ENCODE peak calls at places on chromosomes 4 and X, in six cellular contexts. I, E, X, W, G and O are unnamed samples.

GRCh38 chrX:35244796-35245508 is 302.4 kb downstream of the FAM47B start:
- DNase-seq in I (no peak), X (no peak), E (no peak), G (no peak), W (no peak), O (no peak)

GRCh38 chrX:123975180-123975579 is 13.7 kb downstream of the STAG2 start:
- DNase-seq in X (no peak), W (peak), I (no peak), G (no peak), E (no peak), O (no peak)

GRCh38 chrX:134624046-134624430 is 34.2 kb downstream of the PLAC1 start:
- DNase-seq in I (no peak), W (no peak), E (no peak), G (no peak), X (no peak), O (no peak)

GRCh38 chrX:110404376-110404775 is 45.7 kb downstream of the RTL9 start:
- DNase-seq in G (no peak), W (no peak), I (no peak), E (no peak), X (no peak), O (no peak)

GRCh38 chr4:4541661-4542570 is at the start of gene STX18:
- DNase-seq in W (peak), E (peak), G (peak), X (peak), I (peak), O (peak)

GRCh38 chr4:176964116-176964691 is 171.5 kb upstream of the VEGFC start:
- DNase-seq in E (no peak), I (no peak), W (no peak), G (no peak), X (no peak), O (no peak)

GRCh38 chrX:39759526-39760224 is 338.1 kb downstream of the BCOR start:
- DNase-seq in I (peak), X (no peak), G (no peak), W (peak), E (peak), O (no peak)

GRCh38 chrX:13717697-13718483 is 16.5 kb downstream of the TRAPPC2 start:
- DNase-seq in W (peak), G (no peak), X (no peak), I (peak), E (no peak), O (no peak)

GRCh38 chrX:149962859-149963757 is 24.8 kb upstream of the EOLA2 start:
- DNase-seq in W (peak), G (no peak), E (peak), X (peak), I (peak), O (peak)

GRCh38 chr4:7714738-7715137 is 224.9 kb downstream of the AFAP1 start:
- DNase-seq in W (no peak), I (no peak), E (no peak), G (no peak), X (no peak), O (no peak)

GRCh38 chr4:91502365-91502764 is 801.4 kb upstream of the GRID2 start:
- DNase-seq in X (no peak), I (no peak), W (no peak), G (no peak), E (no peak), O (no peak)

GRCh38 chr4:79651516-79651915 is 243.5 kb upstream of the GK2 start:
- DNase-seq in E (no peak), G (no peak), X (no peak), I (no peak), W (no peak), O (no peak)

GRCh38 chr4:179595671-179596410 is 2153.6 kb upstream of the AGA start:
- DNase-seq in G (no peak), E (no peak), I (no peak), X (no peak), W (no peak), O (no peak)

GRCh38 chrX:135345328-135345645 is 36.0 kb downstream of the ETDC start:
- DNase-seq in I (peak), W (peak), G (no peak), X (no peak), E (peak), O (no peak)

GRCh38 chrX:13086076-13086475 is 41.7 kb upstream of the FAM9C start:
- DNase-seq in X (no peak), E (no peak), G (no peak), W (no peak), I (no peak), O (no peak)

GRCh38 chr4:3851211-3851610 is 85.0 kb downstream of the ADRA2C start:
- DNase-seq in X (no peak), I (no peak), W (peak), E (no peak), G (no peak), O (no peak)

GRCh38 chrX:152897216-152898144 is at the start of gene ZNF185:
- DNase-seq in I (peak), W (no peak), G (no peak), E (no peak), X (no peak), O (no peak)

GRCh38 chr4:48295116-48295515 is 25.5 kb upstream of the TEC start:
- DNase-seq in X (no peak), G (no peak), I (no peak), E (no peak), W (peak), O (no peak)

GRCh38 chr4:101337688-101338087 is 9.6 kb downstream of the PPP3CA start:
- DNase-seq in X (no peak), W (peak), G (no peak), I (no peak), E (no peak), O (no peak)